ENCODE peak calls at places on chromosomes 13 and 19, in four cellular contexts. One of them, this sample, is unnamed.

GRCh38 chr13:74794147-74794546 is 659.9 kb upstream of the KLF12 start:
- DNase-seq in H9: no peak
- DNase-seq in IMR-90: no peak
- DNase-seq in H1: no peak
- DNase-seq in this sample: peak; percentile 13

GRCh38 chr13:109331898-109332297 is 454.5 kb downstream of the IRS2 start:
- DNase-seq in IMR-90: peak; percentile 89
- DNase-seq in H1: no peak
- DNase-seq in H9: no peak
- DNase-seq in this sample: peak; percentile 77

GRCh38 chr13:92829930-92830329 is 396.7 kb upstream of the GPC6 start:
- DNase-seq in H1: no peak
- DNase-seq in H9: no peak
- DNase-seq in IMR-90: no peak
- DNase-seq in this sample: no peak

GRCh38 chr13:44305845-44306244 is 67.8 kb upstream of the SERP2 start:
- DNase-seq in H9: no peak
- DNase-seq in IMR-90: peak; percentile 67
- DNase-seq in H1: no peak
- DNase-seq in this sample: peak; percentile 30

GRCh38 chr13:25177012-25177411 is 4.9 kb upstream of the AMER2 start:
- DNase-seq in H1: no peak
- DNase-seq in IMR-90: no peak
- DNase-seq in H9: no peak
- DNase-seq in this sample: no peak

GRCh38 chr13:38670627-38671026 is 16.2 kb upstream of the FREM2 start:
- DNase-seq in H9: no peak
- DNase-seq in H1: no peak
- DNase-seq in IMR-90: peak; percentile 2
- DNase-seq in this sample: peak; percentile 69

GRCh38 chr13:24381539-24382265 is 72.3 kb downstream of the C1QTNF9 start:
- DNase-seq in H9: no peak
- DNase-seq in H1: no peak
- DNase-seq in IMR-90: peak; percentile 39
- DNase-seq in this sample: no peak

GRCh38 chr13:23695196-23695595 is 125.0 kb downstream of the TNFRSF19 start:
- DNase-seq in H1: no peak
- DNase-seq in IMR-90: no peak
- DNase-seq in H9: no peak
- DNase-seq in this sample: no peak

GRCh38 chr13:27770809-27771208 is 21.5 kb upstream of the GSX1 start:
- DNase-seq in H1: no peak
- DNase-seq in IMR-90: peak; percentile 13
- DNase-seq in H9: peak; percentile 61
- DNase-seq in this sample: peak; percentile 57

GRCh38 chr19:16623576-16623975 is 4.4 kb downstream of the MED26 start:
- DNase-seq in H1: no peak
- DNase-seq in IMR-90: no peak
- DNase-seq in H9: no peak
- DNase-seq in this sample: no peak

GRCh38 chr19:52102163-52102562 is 6.6 kb upstream of the ZNF841 start:
- DNase-seq in H9: no peak
- DNase-seq in IMR-90: no peak
- DNase-seq in H1: no peak
- DNase-seq in this sample: no peak

GRCh38 chr19:12676928-12677327 is 4.8 kb downstream of the DHPS start:
- DNase-seq in H9: no peak
- DNase-seq in IMR-90: no peak
- DNase-seq in H1: no peak
- DNase-seq in this sample: no peak

GRCh38 chr13:29396446-29396845 is 199.0 kb downstream of the SLC7A1 start:
- DNase-seq in IMR-90: no peak
- DNase-seq in H9: no peak
- DNase-seq in H1: no peak
- DNase-seq in this sample: no peak

GRCh38 chr13:81425286-81425685 is 1084.4 kb upstream of the SPRY2 start:
- DNase-seq in H9: no peak
- DNase-seq in H1: no peak
- DNase-seq in IMR-90: no peak
- DNase-seq in this sample: no peak

GRCh38 chr13:80217614-80218456 is 123.1 kb downstream of the SPRY2 start:
- DNase-seq in IMR-90: peak; percentile 71
- DNase-seq in H9: peak; percentile 39
- DNase-seq in H1: peak; percentile 19
- DNase-seq in this sample: peak; percentile 94

GRCh38 chr13:49976314-49977258 is 20.3 kb upstream of the TRIM13 start:
- DNase-seq in H1: no peak
- DNase-seq in IMR-90: peak; percentile 70
- DNase-seq in H9: peak; percentile 70
- DNase-seq in this sample: peak; percentile 75

GRCh38 chr13:97114696-97115095 is 107.4 kb upstream of the MBNL2 start:
- DNase-seq in H9: no peak
- DNase-seq in H1: no peak
- DNase-seq in IMR-90: no peak
- DNase-seq in this sample: no peak

DNA sequence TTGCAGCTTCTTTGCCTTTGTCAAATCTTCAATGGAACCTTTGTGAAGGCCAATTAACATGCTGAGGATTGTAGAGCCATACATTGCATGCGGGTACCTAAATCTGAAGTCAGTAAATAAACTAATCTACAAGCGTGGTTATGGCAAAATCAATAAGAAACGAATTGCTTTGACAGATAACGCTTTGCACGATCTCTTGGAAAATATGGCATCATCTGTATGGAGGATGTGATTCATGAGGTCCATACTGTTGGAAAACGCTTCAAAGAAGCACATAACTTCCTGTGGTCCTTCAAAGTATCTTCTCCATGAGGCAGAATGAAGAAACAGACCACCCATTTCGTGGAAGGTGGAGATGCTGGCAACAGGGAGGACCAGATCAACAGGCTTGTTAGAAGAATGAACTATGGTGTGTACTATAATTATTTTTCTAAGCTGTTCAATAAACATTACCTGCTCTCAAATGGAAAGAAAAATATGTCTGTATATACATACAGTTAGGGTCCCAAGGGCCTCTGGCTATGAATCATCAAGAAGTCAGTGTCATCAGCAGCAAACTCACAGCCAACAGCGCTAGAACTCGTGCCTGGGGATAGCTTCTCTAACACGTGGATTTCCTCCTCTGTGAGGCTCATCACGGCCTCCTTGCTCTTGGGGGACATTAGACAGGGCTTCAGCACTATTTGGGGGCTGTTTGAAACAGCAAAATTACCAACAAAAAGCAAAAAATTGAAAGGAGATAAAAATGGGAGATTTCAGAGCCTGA is 2.9 kb upstream of the CD70 start:
- DNase-seq in H1: no peak
- DNase-seq in IMR-90: no peak
- DNase-seq in H9: no peak
- DNase-seq in this sample: no peak
- H3K27ac ChIP-seq in H1: no peak overlapping the region
- H3K27ac ChIP-seq in IMR-90: no peak overlapping the region
- H3K27ac ChIP-seq in H9: no peak overlapping the region
- H3K27ac ChIP-seq in this sample: no peak overlapping the region

DNA sequence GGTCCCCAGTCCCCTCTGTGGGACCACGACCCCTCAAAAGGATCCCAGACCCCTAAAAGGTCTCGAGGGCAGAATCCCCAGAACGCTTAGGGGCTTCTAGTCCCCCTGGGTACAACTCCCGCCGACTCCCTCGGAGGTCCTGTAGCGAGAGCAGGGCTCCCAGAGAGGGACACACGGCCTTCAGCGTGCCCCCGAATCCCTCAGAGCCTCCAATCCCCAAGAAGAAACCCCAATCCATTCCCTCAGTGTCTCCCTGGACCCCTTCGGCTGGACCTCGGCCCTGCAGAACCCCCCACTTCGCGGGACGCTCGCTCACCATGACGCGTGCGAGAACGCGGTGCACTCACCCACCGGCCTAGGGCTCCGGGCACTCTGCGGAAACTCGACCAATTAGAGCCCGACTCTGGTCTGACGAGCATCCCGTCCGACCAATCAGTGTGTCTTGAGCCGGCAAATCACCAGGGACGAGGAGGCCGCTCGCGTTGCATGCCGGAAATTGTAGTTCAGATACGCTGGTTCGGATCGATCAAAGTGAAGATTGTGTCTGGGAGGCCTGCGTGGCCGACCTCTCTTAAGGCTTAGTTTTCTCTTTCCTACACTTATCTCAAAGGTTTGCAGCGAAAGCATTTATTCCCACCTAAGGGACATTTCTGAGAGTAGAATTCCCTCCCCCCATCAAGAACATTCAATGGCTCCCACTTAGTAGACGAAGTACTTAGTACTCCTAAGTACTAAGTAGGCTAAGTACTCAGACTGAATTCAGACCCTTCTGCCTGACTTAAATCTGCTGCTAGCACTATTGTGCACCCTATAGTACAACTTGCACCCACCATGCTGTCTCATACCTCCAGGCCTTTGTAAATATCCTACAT is at the start of gene TMEM161A:
- DNase-seq in H9: peak; percentile 99
- DNase-seq in H1: peak; percentile 88
- DNase-seq in IMR-90: peak; percentile 99
- DNase-seq in this sample: peak; percentile 99
- H2BK5ac ChIP-seq in H9: no peak within 1 kb of the TSS
- H2BK5ac ChIP-seq in H1: no peak within 1 kb of the TSS
- H2BK5ac ChIP-seq in IMR-90: peak within 1 kb of the TSS; percentile 69
- H2BK5ac ChIP-seq in this sample: no peak within 1 kb of the TSS

GRCh38 chr13:83125791-83126190 is 756.5 kb downstream of the SLITRK1 start:
- DNase-seq in H9: no peak
- DNase-seq in H1: no peak
- DNase-seq in IMR-90: no peak
- DNase-seq in this sample: no peak
- H3K56ac ChIP-seq in H9: no peak overlapping the region
- H3K56ac ChIP-seq in H1: no peak overlapping the region
- H3K56ac ChIP-seq in IMR-90: no peak overlapping the region
- H3K56ac ChIP-seq in this sample: no peak overlapping the region

GRCh38 chr19:48799358-48800300 is 11.2 kb downstream of the BCAT2 start:
- DNase-seq in IMR-90: no peak
- DNase-seq in H9: no peak
- DNase-seq in H1: no peak
- DNase-seq in this sample: no peak
- H3K27ac ChIP-seq in IMR-90: no peak overlapping the region
- H3K27ac ChIP-seq in H9: no peak overlapping the region
- H3K27ac ChIP-seq in H1: peak overlapping the region; percentile 13
- H3K27ac ChIP-seq in this sample: no peak overlapping the region

GRCh38 chr19:768424-768823 is 17.5 kb downstream of the MISP start:
- DNase-seq in H9: no peak
- DNase-seq in H1: no peak
- DNase-seq in IMR-90: peak; percentile 83
- DNase-seq in this sample: no peak
- H2BK5ac ChIP-seq in H9: no peak overlapping the region
- H2BK5ac ChIP-seq in H1: no peak overlapping the region
- H2BK5ac ChIP-seq in IMR-90: no peak overlapping the region
- H2BK5ac ChIP-seq in this sample: no peak overlapping the region